ENCODE peak calls at places on chromosomes 6 and 20, in four cellular contexts. One of them, this sample, is unnamed.

GRCh38 chr20:47440857-47441773 is 60.6 kb upstream of the NCOA3 start:
- DNase-seq in T-helper 1 cell: no peak
- DNase-seq in ELR: peak; percentile 59
- DNase-seq in Karpas-422: no peak
- DNase-seq in this sample: peak; percentile 13

GRCh38 chr6:147603392-147604081 is 95.0 kb downstream of the SAMD5 start:
- DNase-seq in T-helper 1 cell: no peak
- DNase-seq in ELR: no peak
- DNase-seq in Karpas-422: no peak
- DNase-seq in this sample: peak; percentile 49

GRCh38 chr6:40806479-40806878 is 219.3 kb upstream of the LRFN2 start:
- DNase-seq in T-helper 1 cell: no peak
- DNase-seq in ELR: peak; percentile 18
- DNase-seq in Karpas-422: no peak
- DNase-seq in this sample: no peak

GRCh38 chr6:4162345-4162744 is 27.0 kb upstream of the ECI2 start:
- DNase-seq in T-helper 1 cell: no peak
- DNase-seq in ELR: no peak
- DNase-seq in Karpas-422: no peak
- DNase-seq in this sample: no peak

GRCh38 chr20:60203451-60203850 is 245.2 kb downstream of the CDH26 start:
- DNase-seq in T-helper 1 cell: no peak
- DNase-seq in ELR: peak; percentile 12
- DNase-seq in Karpas-422: no peak
- DNase-seq in this sample: no peak

GRCh38 chr6:133769463-133769862 is 119.5 kb upstream of the TCF21 start:
- DNase-seq in T-helper 1 cell: no peak
- DNase-seq in ELR: peak; percentile 74
- DNase-seq in Karpas-422: no peak
- DNase-seq in this sample: peak; percentile 30

GRCh38 chr6:84182001-84182400 is 45.4 kb downstream of the CEP162 start:
- DNase-seq in T-helper 1 cell: no peak
- DNase-seq in ELR: no peak
- DNase-seq in Karpas-422: no peak
- DNase-seq in this sample: no peak

GRCh38 chr6:82954937-82955577 is 110.6 kb downstream of the UBE3D start:
- DNase-seq in T-helper 1 cell: no peak
- DNase-seq in ELR: peak; percentile 93
- DNase-seq in Karpas-422: peak; percentile 73
- DNase-seq in this sample: no peak

GRCh38 chr6:107444277-107444676 is 15.1 kb downstream of the PDSS2 start:
- DNase-seq in T-helper 1 cell: no peak
- DNase-seq in ELR: peak; percentile 39
- DNase-seq in Karpas-422: no peak
- DNase-seq in this sample: no peak

GRCh38 chr6:1864496-1864895 is 254.8 kb downstream of the FOXC1 start:
- DNase-seq in T-helper 1 cell: no peak
- DNase-seq in ELR: no peak
- DNase-seq in Karpas-422: peak; percentile 2
- DNase-seq in this sample: no peak

GRCh38 chr6:7848229-7848628 is 62.4 kb downstream of the TXNDC5 start:
- DNase-seq in T-helper 1 cell: no peak
- DNase-seq in ELR: no peak
- DNase-seq in Karpas-422: no peak
- DNase-seq in this sample: no peak

GRCh38 chr20:50567860-50568548 is 57.8 kb downstream of the PTPN1 start:
- DNase-seq in T-helper 1 cell: no peak
- DNase-seq in ELR: no peak
- DNase-seq in Karpas-422: no peak
- DNase-seq in this sample: no peak

GRCh38 chr6:43283514-43283901 is 14.6 kb upstream of the SLC22A7 start:
- DNase-seq in T-helper 1 cell: no peak
- DNase-seq in ELR: no peak
- DNase-seq in Karpas-422: no peak
- DNase-seq in this sample: no peak

This sample was measured in myocyte.